ENCODE peak calls at places on chromosomes 6 and 20, in five cellular contexts. Z, D, K, O and C are unnamed samples.

GRCh38 chr6:19424853-19425252 is 412.3 kb upstream of the ID4 start:
- DNase-seq in Z (no peak), D (no peak), K (no peak), O (no peak), C (no peak)

GRCh38 chr6:111995409-111995808 is 58.5 kb upstream of the CCN6 start:
- DNase-seq in Z (no peak), D (no peak), K (no peak), O (no peak), C (no peak)

GRCh38 chr6:169274761-169275160 is 21.1 kb upstream of the THBS2 start:
- DNase-seq in Z (no peak), D (no peak), K (no peak), O (no peak), C (no peak)

GRCh38 chr20:2873747-2874041 is 413 bp downstream of the PTPRA start:
- DNase-seq in Z (peak), D (peak), K (peak), O (peak), C (no peak)

GRCh38 chr6:167336818-167337217 is 11.9 kb downstream of the TTLL2 start:
- DNase-seq in Z (no peak), D (no peak), K (no peak), O (no peak), C (no peak)

GRCh38 chr6:971981-972640 is 279.2 kb upstream of the EXOC2 start:
- DNase-seq in Z (no peak), D (no peak), K (no peak), O (no peak), C (no peak)

GRCh38 chr6:37334047-37334446 is 19.7 kb upstream of the RNF8 start:
- DNase-seq in Z (no peak), D (no peak), K (no peak), O (no peak), C (no peak)

GRCh38 chr6:33428219-33428890 is 8.5 kb downstream of the SYNGAP1 start:
- DNase-seq in Z (peak), D (no peak), K (no peak), O (no peak), C (peak)

GRCh38 chr6:158048589-158048988 is 66.9 kb downstream of the SYNJ2 start:
- DNase-seq in Z (no peak), D (no peak), K (no peak), O (no peak), C (no peak)

GRCh38 chr6:1131285-1132079 is 180.4 kb upstream of the FOXQ1 start:
- DNase-seq in Z (peak), D (no peak), K (no peak), O (no peak), C (no peak)

GRCh38 chr20:51383891-51384510 is 158.5 kb downstream of the NFATC2 start:
- DNase-seq in Z (no peak), D (no peak), K (no peak), O (no peak), C (no peak)

GRCh38 chr6:20202699-20203302 is 9.5 kb downstream of the MBOAT1 start:
- DNase-seq in Z (peak), D (no peak), K (no peak), O (no peak), C (peak)

GRCh38 chr6:87897581-87898147 is 150.0 kb upstream of the SPACA1 start:
- DNase-seq in Z (no peak), D (no peak), K (no peak), O (no peak), C (no peak)

GRCh38 chr6:40990301-40990700 is 48.7 kb downstream of the UNC5CL start:
- DNase-seq in Z (no peak), D (no peak), K (no peak), O (no peak), C (no peak)

GRCh38 chr6:166872431-166873139 is 83.8 kb downstream of the RNASET2 start:
- DNase-seq in Z (no peak), D (no peak), K (no peak), O (no peak), C (no peak)

GRCh38 chr6:167825759-167826229 is 917 bp upstream of the AFDN start:
- DNase-seq in Z (peak), D (no peak), K (no peak), O (no peak), C (no peak)

GRCh38 chr20:63895886-63896135 is 885 bp downstream of the DNAJC5 start:
- DNase-seq in Z (peak), D (no peak), K (no peak), O (no peak), C (no peak)

GRCh38 chr20:43941476-43942212 is 27.0 kb downstream of the TOX2 start:
- DNase-seq in Z (no peak), D (no peak), K (no peak), O (no peak), C (peak)

GRCh38 chr6:142207265-142207877 is 60.3 kb downstream of the VTA1 start:
- DNase-seq in Z (peak), D (peak), K (peak), O (no peak), C (peak)

GRCh38 chr20:32356935-32357868 is 929 bp upstream of the ASXL1 start:
- DNase-seq in Z (no peak), D (no peak), K (no peak), O (no peak), C (peak)

GRCh38 chr6:66926060-66926459 is 1219.0 kb upstream of the EYS start:
- DNase-seq in Z (peak), D (no peak), K (no peak), O (no peak), C (no peak)

GRCh38 chr6:128235556-128235955 is 284.8 kb downstream of the PTPRK start:
- DNase-seq in Z (no peak), D (no peak), K (no peak), O (no peak), C (no peak)

GRCh38 chr6:137494281-137494966 is at the start of gene OLIG3:
- DNase-seq in Z (no peak), D (no peak), K (no peak), O (peak), C (no peak)

GRCh38 chr6:1187293-1188131 is 124.4 kb upstream of the FOXQ1 start:
- DNase-seq in Z (peak), D (no peak), K (no peak), O (no peak), C (no peak)

GRCh38 chr6:15421945-15422733 is 176.3 kb downstream of the JARID2 start:
- DNase-seq in Z (no peak), D (no peak), K (no peak), O (peak), C (no peak)

GRCh38 chr6:14028631-14029030 is 88.9 kb upstream of the CD83 start:
- DNase-seq in Z (no peak), D (no peak), K (no peak), O (no peak), C (no peak)